ENCODE peak calls at places on chromosome 7, in nine cellular contexts. J, B, R, T, X, C, U, D and M are unnamed samples.

GRCh38 chr7:134031835-134032617 is 95.1 kb upstream of the LRGUK start:
- DNase-seq in X (no peak), C (no peak), T (no peak), R (no peak), J (no peak), U (peak; percentile 20), B (peak; percentile 24), D (no peak), M (no peak)

GRCh38 chr7:40733111-40733510 is 598.3 kb downstream of the SUGCT start:
- DNase-seq in B (no peak), R (no peak), X (no peak), U (no peak), C (no peak), J (no peak), D (no peak), T (no peak), M (peak; percentile 8)

GRCh38 chr7:154342971-154343633 is 290.9 kb downstream of the DPP6 start:
- DNase-seq in T (no peak), B (no peak), J (no peak), R (no peak), C (no peak), U (no peak), X (no peak), D (no peak), M (no peak)

GRCh38 chr7:100106633-100107032 is 5.2 kb downstream of the AP4M1 start:
- DNase-seq in C (no peak), D (no peak), X (no peak), T (no peak), R (no peak), J (no peak), B (no peak), U (no peak), M (no peak)

GRCh38 chr7:90298145-90299038 is 22.7 kb downstream of the FAM237B start:
- DNase-seq in J (peak; percentile 11), R (peak; percentile 28), X (peak; percentile 81), T (peak; percentile 42), D (peak; percentile 61), U (peak; percentile 83), B (no peak), C (no peak), M (peak; percentile 71)

GRCh38 chr7:34070486-34071323 is 165.4 kb downstream of the BMPER start:
- DNase-seq in T (no peak), D (no peak), J (no peak), B (no peak), X (peak; percentile 41), U (peak; percentile 42), R (no peak), C (no peak), M (peak; percentile 63)

GRCh38 chr7:8035190-8035589 is 66.6 kb downstream of the GLCCI1 start:
- DNase-seq in T (no peak), U (no peak), X (no peak), C (no peak), R (no peak), D (no peak), B (no peak), J (peak; percentile 6), M (no peak)

GRCh38 chr7:135523146-135523545 is 13.2 kb upstream of the CNOT4 start:
- DNase-seq in T (no peak), U (no peak), D (no peak), J (no peak), C (no peak), B (no peak), R (no peak), X (no peak), M (no peak)

GRCh38 chr7:56040691-56041090 is 10.6 kb downstream of the PSPH start:
- DNase-seq in J (no peak), B (no peak), R (no peak), D (no peak), X (no peak), T (no peak), C (no peak), U (no peak), M (no peak)

GRCh38 chr7:73429218-73429617 is 4.4 kb upstream of the FZD9 start:
- DNase-seq in T (no peak), B (no peak), J (peak; percentile 90), X (no peak), C (no peak), U (no peak), R (no peak), D (no peak), M (no peak)

GRCh38 chr7:112723416-112723815 is 66.8 kb downstream of the TMEM168 start:
- DNase-seq in X (peak; percentile 13), B (no peak), R (no peak), J (no peak), U (peak; percentile 67), T (peak; percentile 4), D (peak; percentile 79), C (no peak), M (peak; percentile 41)

GRCh38 chr7:43725251-43725650 is 4.1 kb downstream of the COA1 start:
- DNase-seq in R (no peak), D (no peak), U (no peak), T (no peak), X (no peak), B (no peak), J (no peak), C (no peak), M (no peak)

GRCh38 chr7:43729214-43729923 is at the start of gene COA1:
- DNase-seq in X (peak; percentile 93), J (peak; percentile 86), D (peak; percentile 92), B (peak; percentile 88), R (peak; percentile 83), U (peak; percentile 86), C (peak; percentile 84), T (peak; percentile 69), M (peak; percentile 85)

GRCh38 chr7:43727003-43727402 is 2.3 kb downstream of the COA1 start:
- DNase-seq in R (no peak), U (no peak), C (no peak), T (no peak), J (no peak), X (no peak), D (no peak), B (no peak), M (no peak)

GRCh38 chr7:43726466-43726865 is 2.9 kb downstream of the COA1 start:
- DNase-seq in D (no peak), R (no peak), U (no peak), C (no peak), X (peak; percentile 50), T (no peak), J (no peak), B (no peak), M (no peak)

GRCh38 chr7:43727494-43727893 is 1.8 kb downstream of the COA1 start:
- DNase-seq in J (no peak), X (no peak), C (no peak), U (no peak), D (no peak), R (no peak), T (no peak), B (no peak), M (no peak)
- TF ChIP-seq CTCF in J (no peak), X (no peak), C (no peak), U (no peak), D (no peak), R (no peak), T (no peak), B (no peak), M (peak; percentile 51)

GRCh38 chr7:732094-732541 is 5.0 kb upstream of the PRKAR1B start:
- DNase-seq in D (no peak), U (no peak), B (peak; percentile 51), T (no peak), R (no peak), X (no peak), J (peak; percentile 39), C (peak; percentile 87), M (no peak)
- TF ChIP-seq CTCF in D (no peak), U (peak; percentile 4), B (peak; percentile 67), T (no peak), R (no peak), X (no peak), J (no peak), C (peak; percentile 27), M (no peak)

GRCh38 chr7:151126500-151127137 is 40.3 kb downstream of the AGAP3 start:
- DNase-seq in B (no peak), T (no peak), R (no peak), D (no peak), C (peak; percentile 56), X (no peak), J (no peak), U (no peak), M (no peak)

GRCh38 chr7:151124899-151125399 is 38.7 kb downstream of the AGAP3 start:
- DNase-seq in B (no peak), R (no peak), U (no peak), X (no peak), J (no peak), C (no peak), T (no peak), D (no peak), M (no peak)

GRCh38 chr7:151125835-151126481 is 39.7 kb downstream of the AGAP3 start:
- DNase-seq in J (no peak), U (no peak), X (no peak), B (no peak), T (no peak), R (no peak), C (no peak), D (no peak), M (no peak)

GRCh38 chr7:151124205-151124880 is 38.1 kb downstream of the AGAP3 start:
- DNase-seq in C (no peak), J (no peak), D (no peak), B (no peak), T (no peak), U (no peak), R (no peak), X (no peak), M (no peak)

DNA sequence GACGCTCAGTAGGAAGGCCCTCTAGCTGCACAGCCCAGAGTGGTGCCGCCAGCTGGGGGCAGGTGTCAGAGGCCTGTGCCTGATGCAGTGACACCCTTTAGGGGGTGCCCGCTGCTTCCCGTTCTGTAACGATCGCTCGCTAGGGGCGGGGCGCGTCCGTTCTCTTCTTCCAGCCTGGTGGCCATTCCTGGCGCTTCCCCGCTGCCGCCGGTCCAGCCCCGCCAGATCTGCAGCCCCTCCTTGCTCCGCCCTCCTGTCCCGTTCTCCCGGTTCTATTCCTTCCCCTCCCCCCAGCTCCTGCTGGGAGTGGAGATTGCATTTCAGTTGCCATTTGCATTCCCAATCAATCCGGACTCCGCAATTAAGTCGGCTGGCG is 39.2 kb downstream of the AGAP3 start:
- DNase-seq in U (no peak), T (no peak), X (no peak), J (no peak), C (peak; percentile 45), D (no peak), R (no peak), B (peak; percentile 64), M (no peak)
- TF ChIP-seq CTCF in U (peak; percentile 16), T (no peak), X (no peak), J (no peak), C (no peak), D (no peak), R (no peak), B (peak; percentile 44), M (peak; percentile 46)

DNA sequence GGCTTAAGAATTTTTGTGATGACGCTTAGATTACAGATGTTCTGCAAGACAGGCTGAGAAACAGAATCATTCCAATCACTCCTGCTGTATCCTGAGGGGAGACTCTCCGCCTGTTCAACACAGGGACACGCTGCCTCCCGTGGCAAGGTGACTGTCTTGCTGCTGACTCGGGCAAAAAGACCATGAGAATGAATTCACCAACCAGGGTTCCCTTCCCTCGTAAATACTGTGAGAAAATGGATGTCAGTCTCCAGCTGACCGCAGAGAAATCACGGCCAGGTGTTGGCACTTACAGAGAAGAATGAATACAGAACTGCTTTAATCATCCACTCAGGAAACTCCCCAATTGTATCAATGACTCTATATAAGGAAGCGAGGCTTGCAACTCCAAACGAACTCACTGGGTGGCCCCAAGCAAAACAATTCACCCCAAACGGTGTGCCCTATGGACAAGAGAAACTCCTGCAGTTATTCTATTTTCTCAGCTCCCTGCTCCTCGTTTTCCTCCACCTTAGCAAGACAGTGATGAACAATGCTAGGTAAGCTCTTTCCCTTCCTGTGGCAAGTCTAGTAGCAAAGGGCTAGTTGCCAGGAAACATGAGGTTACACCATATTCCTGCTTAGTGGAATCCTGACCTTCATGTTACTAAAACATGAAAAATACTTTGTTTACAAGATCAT is 22.8 kb downstream of the GNA12 start:
- DNase-seq in R (peak; percentile 65), C (no peak), X (peak; percentile 90), J (no peak), T (peak; percentile 59), B (no peak), U (peak; percentile 92), D (peak; percentile 95), M (peak; percentile 54)
- TF ChIP-seq CTCF in R (peak; percentile 3), C (no peak), X (peak; percentile 7), J (peak; percentile 45), T (no peak), B (peak; percentile 9), U (no peak), D (peak; percentile 3), M (peak; percentile 40)